ENCODE peak calls at places on chromosomes 3 and 15, in six cellular contexts. I is fibroblast of the aortic adventitia, D is psoas muscle, H is endothelial cell, R is body of pancreas, P is pancreas. G is an unnamed sample.
A peak's percentile ranks its signal among the peaks of the same experiment; 100 is the strongest.

GRCh38 chr3:157087398-157088132 is 72.4 kb downstream of the CCNL1 start:
- DNase-seq in H (no peak), D (no peak), R (no peak), I (peak; percentile 54), P (no peak), G (no peak)

GRCh38 chr3:73576995-73577394 is 47.7 kb downstream of the PDZRN3 start:
- DNase-seq in D (no peak), I (peak; percentile 72), P (no peak), R (no peak), H (no peak), G (no peak)

GRCh38 chr15:51286816-51287215 is 51.6 kb downstream of the CYP19A1 start:
- DNase-seq in P (no peak), R (no peak), I (no peak), H (no peak), D (no peak), G (no peak)

GRCh38 chr15:60720084-60720483 is 241.1 kb upstream of the ICE2 start:
- DNase-seq in H (no peak), D (no peak), P (no peak), I (no peak), R (no peak), G (no peak)

GRCh38 chr3:156513619-156514018 is 41.3 kb downstream of the SSR3 start:
- DNase-seq in I (no peak), H (no peak), P (no peak), D (no peak), R (no peak), G (no peak)

GRCh38 chr3:55556622-55557531 is 69.8 kb upstream of the WNT5A start:
- DNase-seq in D (no peak), P (no peak), R (no peak), I (no peak), H (no peak), G (no peak)

GRCh38 chr15:98914626-98915025 is 93.0 kb downstream of the PGPEP1L start:
- DNase-seq in I (peak; percentile 97), R (no peak), P (no peak), D (no peak), H (no peak), G (no peak)

GRCh38 chr3:43539321-43539720 is 82.5 kb downstream of the ANO10 start:
- DNase-seq in H (no peak), P (no peak), R (no peak), I (no peak), D (no peak), G (no peak)

GRCh38 chr3:156668073-156668763 is 6.2 kb upstream of the TIPARP start:
- DNase-seq in P (no peak), D (no peak), R (no peak), H (no peak), I (peak; percentile 56), G (no peak)

GRCh38 chr3:127049390-127049789 is 66.5 kb downstream of the PLXNA1 start:
- DNase-seq in D (peak; percentile 6), R (no peak), I (no peak), P (no peak), H (no peak), G (no peak)

GRCh38 chr15:61441901-61442300 is 212.8 kb upstream of the RORA start:
- DNase-seq in H (no peak), R (no peak), P (no peak), I (no peak), D (no peak), G (no peak)

GRCh38 chr3:28188686-28189085 is 52.7 kb upstream of the CMC1 start:
- DNase-seq in P (no peak), D (no peak), R (no peak), H (no peak), I (no peak), G (no peak)

GRCh38 chr15:66796343-66796742 is 94.3 kb downstream of the SMAD6 start:
- DNase-seq in I (no peak), H (no peak), D (no peak), R (no peak), P (no peak), G (no peak)

GRCh38 chr3:66133853-66134445 is 86.9 kb upstream of the SLC25A26 start:
- DNase-seq in R (no peak), I (no peak), D (no peak), P (no peak), H (no peak), G (no peak)

GRCh38 chr15:60507596-60508424 is 28.9 kb upstream of the ICE2 start:
- DNase-seq in H (peak; percentile 40), R (peak; percentile 51), I (peak; percentile 84), D (no peak), P (no peak), G (no peak)

GRCh38 chr3:150607267-150608065 is 4.3 kb downstream of the SELENOT start:
- DNase-seq in P (no peak), R (no peak), H (no peak), I (no peak), D (no peak), G (no peak)

GRCh38 chr15:38551720-38552627 is 12.6 kb downstream of the RASGRP1 start:
- DNase-seq in D (no peak), P (no peak), R (no peak), I (no peak), H (no peak), G (no peak)

GRCh38 chr3:46705751-46706572 is 4.8 kb downstream of the TMIE start:
- DNase-seq in R (no peak), H (no peak), I (peak; percentile 31), D (no peak), P (no peak), G (no peak)

GRCh38 chr3:127796751-127797150 is 25.6 kb downstream of the MGLL start:
- DNase-seq in R (no peak), I (no peak), P (no peak), D (no peak), H (no peak), G (no peak)

GRCh38 chr15:74525946-74526345 is 15.1 kb upstream of the ARID3B start:
- DNase-seq in D (no peak), I (peak; percentile 72), P (no peak), H (no peak), R (no peak), G (no peak)

GRCh38 chr15:35290301-35290721 is 205.2 kb upstream of the NANOGP8 start:
- DNase-seq in D (no peak), H (no peak), R (no peak), I (no peak), P (no peak), G (no peak)

GRCh38 chr3:107525101-107525953 is 2.6 kb downstream of the BBX start:
- DNase-seq in D (peak; percentile 51), P (peak; percentile 74), I (peak; percentile 25), R (peak; percentile 25), H (peak; percentile 25), G (no peak)

GRCh38 chr3:128170866-128171516 is 17.7 kb downstream of the EEFSEC start:
- DNase-seq in I (peak; percentile 87), D (peak; percentile 44), P (no peak), H (peak; percentile 77), R (peak; percentile 58), G (no peak)

GRCh38 chr3:57756528-57757401 is 656 bp downstream of the SLMAP start:
- DNase-seq in D (peak; percentile 63), R (peak; percentile 44), H (peak; percentile 51), I (peak; percentile 73), P (peak; percentile 83), G (no peak)

GRCh38 chr3:57753016-57753415 is 3.1 kb upstream of the SLMAP start:
- DNase-seq in P (no peak), I (no peak), D (no peak), R (no peak), H (no peak), G (no peak)

GRCh38 chr3:57757642-57758297 is 1.7 kb downstream of the SLMAP start:
- DNase-seq in D (no peak), P (peak; percentile 66), R (no peak), I (peak; percentile 48), H (peak; percentile 13), G (no peak)

GRCh38 chr3:57756022-57756527 is at the start of gene SLMAP:
- DNase-seq in P (peak; percentile 97), D (peak; percentile 97), I (peak; percentile 97), R (peak; percentile 96), H (peak; percentile 86), G (peak; percentile 81)

GRCh38 chr3:57755368-57756021 is 614 bp upstream of the SLMAP start:
- DNase-seq in H (no peak), R (peak; percentile 65), P (no peak), D (no peak), I (peak; percentile 60), G (no peak)
- TF ChIP-seq CTCF in H (peak; percentile 11), R (peak; percentile 23), P (peak; percentile 25), D (no peak), I (peak; percentile 35), G (no peak)

GRCh38 chr3:122315619-122316018 is 9.4 kb upstream of the CSTA start:
- DNase-seq in D (no peak), I (no peak), R (no peak), P (no peak), H (no peak), G (no peak)
- TF ChIP-seq CTCF in D (no peak), I (no peak), R (no peak), P (no peak), H (no peak), G (no peak)

GRCh38 chr3:99686955-99687612 is 48.7 kb downstream of the COL8A1 start:
- DNase-seq in R (peak; percentile 49), I (peak; percentile 82), H (peak; percentile 76), D (peak; percentile 53), P (no peak), G (no peak)
- TF ChIP-seq CTCF in R (peak; percentile 67), I (peak; percentile 75), H (peak; percentile 82), D (peak; percentile 61), P (peak; percentile 55), G (peak; percentile 86)

GRCh38 chr3:170180107-170180951 is 1.2 kb downstream of the PHC3 start:
- DNase-seq in R (no peak), H (no peak), I (peak; percentile 36), P (no peak), D (no peak), G (no peak)

GRCh38 chr3:170178631-170179030 is 2.9 kb downstream of the PHC3 start:
- DNase-seq in R (no peak), P (no peak), I (no peak), D (no peak), H (no peak), G (no peak)

GRCh38 chr3:170179444-170179843 is 2.1 kb downstream of the PHC3 start:
- DNase-seq in P (no peak), H (no peak), R (no peak), D (no peak), I (no peak), G (no peak)

DNA sequence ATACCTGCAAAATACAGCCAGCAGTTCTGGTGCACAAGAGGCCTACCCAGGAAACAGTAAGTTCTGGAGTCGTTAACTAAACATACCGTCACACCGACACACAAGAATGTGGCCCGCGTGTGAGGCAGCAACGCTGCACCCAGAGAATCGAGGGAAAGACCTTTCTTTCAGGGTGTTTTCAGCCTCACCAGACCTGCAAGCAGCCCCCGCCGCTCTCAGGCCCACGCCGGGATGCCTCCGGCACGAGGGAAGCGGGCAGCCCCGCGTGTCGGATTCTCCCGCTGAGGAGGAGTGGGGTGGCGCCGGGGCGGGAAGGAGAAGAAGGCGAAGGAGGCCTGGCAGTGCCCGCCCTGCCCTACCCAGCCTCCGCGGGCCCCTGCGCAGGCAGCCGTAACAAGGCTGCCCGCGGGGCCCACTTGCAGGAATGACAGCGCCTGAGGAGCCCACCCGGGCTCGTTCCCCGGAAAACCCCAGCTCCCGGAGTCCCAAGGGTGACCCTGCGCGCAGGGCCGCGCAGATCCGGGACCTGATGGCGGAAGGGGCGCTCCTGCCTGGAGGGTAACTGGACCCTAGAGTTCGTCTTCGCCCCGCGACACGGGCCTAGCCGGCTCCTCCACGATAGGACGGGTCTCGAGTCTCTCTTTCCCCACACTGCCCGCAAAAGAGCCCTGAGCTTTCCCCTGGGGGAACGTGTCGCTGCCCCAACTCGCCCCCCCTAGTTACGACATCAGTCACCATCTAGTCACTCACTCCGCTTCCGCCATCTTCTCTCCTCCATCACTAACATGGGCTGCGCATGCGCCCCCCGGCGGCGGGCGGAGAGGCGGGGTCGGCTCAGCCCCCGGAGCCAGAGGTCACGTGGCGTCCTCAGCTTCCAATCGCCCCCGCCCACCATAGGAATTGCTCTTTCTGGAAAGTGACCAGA is at the start of gene PHC3:
- DNase-seq in R (peak; percentile 93), H (peak; percentile 94), I (peak; percentile 88), D (peak; percentile 94), P (peak; percentile 97), G (peak; percentile 94)
- TF ChIP-seq CTCF in R (peak; percentile 17), H (no peak), I (no peak), D (peak; percentile 15), P (no peak), G (no peak)

G was measured in D721Med.